ENCODE peak calls at places on chromosomes 7 and 10, in nine cellular contexts. F is PC-3, Z is upper lobe of left lung, C is colonic mucosa, A is small intestine, K is neural progenitor cell, O is H9, Y is cardiac muscle cell, I is psoas muscle. X is an unnamed sample.
A peak's percentile ranks its signal among the peaks of the same experiment; 100 is the strongest.

GRCh38 chr7:23027261-23027660 is 13.3 kb upstream of the HYCC1 start:
- DNase-seq in F (no peak), Z (no peak), C (no peak), A (no peak), K (no peak), O (no peak), Y (no peak), I (no peak), X (no peak)

GRCh38 chr7:68694656-68695055 is 903.6 kb upstream of the AUTS2 start:
- DNase-seq in F (no peak), Z (no peak), C (no peak), A (no peak), K (no peak), O (no peak), Y (no peak), I (no peak), X (no peak)

GRCh38 chr7:112086496-112087254 is 119.5 kb downstream of the DOCK4 start:
- DNase-seq in F (peak; percentile 68), Z (no peak), C (no peak), A (no peak), K (no peak), O (no peak), Y (no peak), I (no peak), X (no peak)

GRCh38 chr7:69890081-69890369 is 291.8 kb downstream of the AUTS2 start:
- DNase-seq in F (no peak), Z (no peak), C (no peak), A (no peak), K (no peak), O (no peak), Y (no peak), I (no peak), X (no peak)

GRCh38 chr10:10869592-10869991 is 148.1 kb upstream of the CELF2 start:
- DNase-seq in F (no peak), Z (no peak), C (no peak), A (no peak), K (no peak), O (no peak), Y (no peak), I (no peak), X (no peak)

GRCh38 chr7:494261-494687 is 25.4 kb downstream of the PDGFA start:
- DNase-seq in F (no peak), Z (no peak), C (no peak), A (no peak), K (no peak), O (no peak), Y (no peak), I (peak; percentile 11), X (no peak)

GRCh38 chr7:32335107-32335506 is 155.1 kb downstream of the LSM5 start:
- DNase-seq in F (peak; percentile 38), Z (no peak), C (no peak), A (no peak), K (no peak), O (no peak), Y (no peak), I (no peak), X (no peak)

GRCh38 chr7:109549461-109549860 is 979.8 kb downstream of the DNAJB9 start:
- DNase-seq in F (no peak), Z (no peak), C (no peak), A (no peak), K (no peak), O (no peak), Y (no peak), I (no peak), X (no peak)

GRCh38 chr10:49115796-49116508 is 630 bp upstream of the VSTM4 start:
- DNase-seq in F (no peak), Z (no peak), C (no peak), A (no peak), K (no peak), O (peak; percentile 36), Y (no peak), I (no peak), X (no peak)

GRCh38 chr10:97676770-97677581 is 10.1 kb downstream of the AVPI1 start:
- DNase-seq in F (peak; percentile 51), Z (peak; percentile 61), C (no peak), A (peak; percentile 56), K (peak; percentile 71), O (peak; percentile 43), Y (peak; percentile 69), I (no peak), X (peak; percentile 21)

GRCh38 chr10:62794306-62794705 is 10.2 kb upstream of the ADO start:
- DNase-seq in F (peak; percentile 96), Z (no peak), C (no peak), A (no peak), K (no peak), O (no peak), Y (no peak), I (no peak), X (no peak)

GRCh38 chr10:70652761-70653657 is 19.3 kb upstream of the ADAMTS14 start:
- DNase-seq in F (no peak), Z (peak; percentile 26), C (no peak), A (no peak), K (no peak), O (peak; percentile 12), Y (peak; percentile 77), I (peak; percentile 49), X (no peak)

GRCh38 chr7:43590862-43591550 is 8.1 kb downstream of the STK17A start:
- DNase-seq in F (no peak), Z (no peak), C (no peak), A (no peak), K (no peak), O (no peak), Y (no peak), I (no peak), X (no peak)

GRCh38 chr10:100186813-100187212 is 984 bp upstream of the ERLIN1 start:
- DNase-seq in F (peak; percentile 11), Z (peak; percentile 21), C (peak; percentile 29), A (peak; percentile 21), K (peak; percentile 20), O (no peak), Y (no peak), I (peak; percentile 15), X (peak; percentile 5)

GRCh38 chr10:11017575-11018425 is at the start of gene CELF2:
- DNase-seq in F (no peak), Z (peak; percentile 77), C (peak; percentile 79), A (peak; percentile 64), K (peak; percentile 94), O (peak; percentile 82), Y (peak; percentile 91), I (peak; percentile 75), X (peak; percentile 6)

GRCh38 chr10:10359263-10359662 is 658.4 kb upstream of the CELF2 start:
- DNase-seq in F (no peak), Z (no peak), C (no peak), A (no peak), K (no peak), O (no peak), Y (peak; percentile 46), I (no peak), X (no peak)

GRCh38 chr7:30752484-30752883 is 549 bp downstream of the INMT start:
- DNase-seq in F (no peak), Z (no peak), C (no peak), A (no peak), K (no peak), O (no peak), Y (no peak), I (no peak), X (no peak)

GRCh38 chr7:118372530-118372929 is 148.0 kb downstream of the ANKRD7 start:
- DNase-seq in F (no peak), Z (no peak), C (no peak), A (peak; percentile 45), K (no peak), O (no peak), Y (no peak), I (no peak), X (no peak)

GRCh38 chr7:98163704-98164478 is 47.3 kb upstream of the BHLHA15 start:
- DNase-seq in F (peak; percentile 83), Z (peak; percentile 62), C (peak; percentile 64), A (peak; percentile 75), K (no peak), O (no peak), Y (peak; percentile 17), I (no peak), X (no peak)

GRCh38 chr10:89985446-89985845 is 284.1 kb downstream of the KIF20B start:
- DNase-seq in F (no peak), Z (no peak), C (no peak), A (no peak), K (no peak), O (no peak), Y (no peak), I (no peak), X (no peak)

GRCh38 chr10:99788598-99789259 is 6.3 kb downstream of the ABCC2 start:
- DNase-seq in F (no peak), Z (no peak), C (peak; percentile 38), A (no peak), K (no peak), O (no peak), Y (no peak), I (peak; percentile 32), X (no peak)

GRCh38 chr10:76082232-76082631 is 650.8 kb downstream of the LRMDA start:
- DNase-seq in F (peak; percentile 53), Z (no peak), C (no peak), A (peak; percentile 82), K (no peak), O (no peak), Y (no peak), I (no peak), X (no peak)
- H3K27ac ChIP-seq in F (no peak overlapping the region), Z (no peak overlapping the region), C (peak overlapping the region; percentile 24), A (peak overlapping the region; percentile 26), K (no peak overlapping the region), O (peak overlapping the region; percentile 5), Y (no peak overlapping the region), I (no peak overlapping the region), X (no peak overlapping the region)

GRCh38 chr10:18474111-18474455 is 177.3 kb downstream of the NSUN6 start:
- DNase-seq in F (no peak), Z (no peak), C (no peak), A (no peak), K (no peak), O (no peak), Y (no peak), I (no peak), X (no peak)
- H3K27ac ChIP-seq in F (no peak overlapping the region), Z (no peak overlapping the region), C (no peak overlapping the region), A (no peak overlapping the region), K (no peak overlapping the region), O (no peak overlapping the region), Y (peak overlapping the region; percentile 98), I (no peak overlapping the region), X (no peak overlapping the region)

DNA sequence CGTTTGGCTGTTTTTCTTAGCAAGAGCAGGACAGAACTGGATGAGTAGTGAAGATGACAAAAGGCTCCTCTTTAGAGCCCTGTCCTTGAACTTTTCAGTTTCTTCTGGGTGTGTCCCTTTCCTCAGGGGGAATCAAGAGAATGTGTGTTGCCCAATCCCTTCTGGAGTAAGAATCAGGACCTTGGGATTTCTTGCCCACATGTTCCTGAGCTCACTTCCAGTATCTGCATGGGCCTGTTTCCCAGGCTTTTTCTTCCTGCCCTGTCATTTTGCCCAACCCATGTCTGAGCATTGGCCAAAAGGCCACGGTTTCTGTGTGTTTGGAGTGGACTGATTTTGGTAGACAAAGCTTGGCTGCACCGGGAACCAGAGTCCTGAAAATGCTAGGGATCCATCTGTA is 195.8 kb upstream of the CSTF2T start:
- DNase-seq in F (no peak), Z (no peak), C (no peak), A (no peak), K (no peak), O (no peak), Y (no peak), I (peak; percentile 50), X (no peak)
- H3K27ac ChIP-seq in F (no peak overlapping the region), Z (peak overlapping the region; percentile 37), C (no peak overlapping the region), A (no peak overlapping the region), K (no peak overlapping the region), O (no peak overlapping the region), Y (no peak overlapping the region), I (no peak overlapping the region), X (no peak overlapping the region)

GRCh38 chr10:80206277-80206655 is 929 bp upstream of the ANXA11 start:
- DNase-seq in F (no peak), Z (no peak), C (no peak), A (no peak), K (no peak), O (no peak), Y (no peak), I (no peak), X (no peak)
- H3K27ac ChIP-seq in F (peak overlapping the region; percentile 80), Z (peak overlapping the region; percentile 96), C (peak overlapping the region; percentile 99), A (peak overlapping the region; percentile 99), K (no peak overlapping the region), O (no peak overlapping the region), Y (no peak overlapping the region), I (peak overlapping the region; percentile 99), X (peak overlapping the region; percentile 74)

X was measured in CD8-positive, alpha-beta memory T cell.